ENCODE peak calls at places on chromosomes 6 and 20, in four cellular contexts. One of them, this sample, is unnamed.

GRCh38 chr20:21230686-21231085 is 72.4 kb upstream of the XRN2 start:
- DNase-seq in GM12878: no peak
- DNase-seq in K562: no peak
- DNase-seq in A549: no peak
- DNase-seq in this sample: no peak

GRCh38 chr6:143110996-143111395 is 50.3 kb downstream of the AIG1 start:
- DNase-seq in A549: no peak
- DNase-seq in K562: no peak
- DNase-seq in GM12878: no peak
- DNase-seq in this sample: no peak

GRCh38 chr6:108622601-108623335 is 62.1 kb downstream of the FOXO3 start:
- DNase-seq in GM12878: no peak
- DNase-seq in K562: no peak
- DNase-seq in A549: peak; percentile 10
- DNase-seq in this sample: no peak

GRCh38 chr6:46347669-46348068 is 143.6 kb downstream of the RCAN2 start:
- DNase-seq in GM12878: peak; percentile 4
- DNase-seq in A549: no peak
- DNase-seq in K562: no peak
- DNase-seq in this sample: no peak

GRCh38 chr20:62961799-62962198 is 9.3 kb downstream of the SLC17A9 start:
- DNase-seq in A549: no peak
- DNase-seq in GM12878: no peak
- DNase-seq in K562: no peak
- DNase-seq in this sample: no peak

GRCh38 chr6:137323860-137324259 is 104.7 kb upstream of the IFNGR1 start:
- DNase-seq in A549: peak; percentile 2
- DNase-seq in GM12878: no peak
- DNase-seq in K562: no peak
- DNase-seq in this sample: no peak

GRCh38 chr6:48027704-48028435 is 83.1 kb downstream of the PTCHD4 start:
- DNase-seq in A549: no peak
- DNase-seq in GM12878: no peak
- DNase-seq in K562: no peak
- DNase-seq in this sample: no peak

GRCh38 chr6:82712826-82713225 is 349.2 kb downstream of the TPBG start:
- DNase-seq in A549: no peak
- DNase-seq in GM12878: no peak
- DNase-seq in K562: peak; percentile 25
- DNase-seq in this sample: no peak

GRCh38 chr20:62623488-62624324 is 18.6 kb upstream of the SLCO4A1 start:
- DNase-seq in K562: peak; percentile 99
- DNase-seq in A549: peak; percentile 83
- DNase-seq in GM12878: peak; percentile 71
- DNase-seq in this sample: peak; percentile 98

GRCh38 chr6:163243083-163243482 is 171.4 kb upstream of the QKI start:
- DNase-seq in GM12878: no peak
- DNase-seq in A549: no peak
- DNase-seq in K562: no peak
- DNase-seq in this sample: no peak

GRCh38 chr6:72363844-72364740 is 257.8 kb upstream of the KCNQ5 start:
- DNase-seq in A549: peak; percentile 11
- DNase-seq in K562: no peak
- DNase-seq in GM12878: no peak
- DNase-seq in this sample: no peak
- TF ChIP-seq SMC3 in A549: no peak
- TF ChIP-seq SMC3 in K562: no peak
- TF ChIP-seq SMC3 in GM12878: no peak
- TF ChIP-seq SMC3 in this sample: no peak

DNA sequence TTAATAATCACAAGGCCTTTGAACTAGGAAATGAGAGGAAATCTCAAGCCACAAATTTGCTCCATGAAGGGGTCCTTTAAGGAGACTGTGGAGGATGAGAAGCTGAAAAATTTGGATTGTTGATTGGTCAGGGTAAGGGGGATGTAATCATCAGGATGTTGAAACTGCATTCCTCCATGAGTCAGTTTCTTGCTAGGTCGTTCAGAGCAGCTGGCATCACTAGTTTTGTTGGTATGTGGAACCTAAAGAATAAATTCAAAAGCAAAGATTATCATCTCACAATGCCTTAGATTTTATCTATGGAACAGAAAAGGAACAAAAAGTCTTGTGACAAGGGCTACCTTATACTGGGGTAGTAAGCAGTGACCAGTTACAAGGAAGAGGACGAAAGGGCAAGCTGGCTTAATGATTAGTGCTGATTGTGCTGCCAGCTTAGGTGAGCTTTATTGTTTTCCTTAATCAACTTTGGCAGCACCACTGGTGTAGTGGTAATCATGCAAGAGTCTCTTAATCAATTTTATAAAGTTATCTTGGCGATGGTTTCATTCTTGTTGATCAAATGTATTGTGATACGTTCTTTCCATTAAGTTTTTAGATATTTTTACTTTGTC is 36.6 kb downstream of the CRISP2 start:
- DNase-seq in K562: no peak
- DNase-seq in A549: peak; percentile 2
- DNase-seq in GM12878: no peak
- DNase-seq in this sample: no peak
- TF ChIP-seq POLR2AphosphoS2 in K562: no peak
- TF ChIP-seq POLR2AphosphoS2 in A549: no peak
- TF ChIP-seq POLR2AphosphoS2 in GM12878: no peak
- TF ChIP-seq POLR2AphosphoS2 in this sample: no peak

DNA sequence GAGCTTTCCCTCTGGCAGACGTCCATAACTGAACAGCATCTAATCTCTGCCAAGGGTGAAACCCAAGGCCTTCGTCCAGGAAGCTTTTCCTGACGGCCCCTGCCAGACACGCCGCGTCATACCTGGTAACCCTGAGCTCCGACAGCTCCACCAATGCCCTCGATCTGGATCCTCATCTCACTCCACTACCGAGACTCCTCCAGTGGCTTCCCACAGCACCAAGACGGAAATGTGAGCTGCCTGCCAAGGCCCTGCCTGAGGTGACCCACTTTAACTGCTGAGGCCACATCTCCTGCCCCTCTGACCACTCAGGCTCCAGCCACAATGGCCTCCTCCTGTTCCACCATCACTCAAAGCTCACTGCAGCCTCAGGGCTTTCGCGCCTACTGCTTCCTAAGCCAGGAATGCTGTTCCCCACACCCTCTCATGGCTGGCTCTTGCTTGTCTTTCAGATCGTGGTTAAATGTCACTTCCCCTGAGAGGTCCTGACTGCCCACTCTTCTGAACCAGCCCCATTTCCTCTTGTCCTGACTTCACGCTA is 143.2 kb downstream of the PREX1 start:
- DNase-seq in A549: no peak
- DNase-seq in K562: no peak
- DNase-seq in GM12878: no peak
- DNase-seq in this sample: no peak
- TF ChIP-seq SMC3 in A549: no peak
- TF ChIP-seq SMC3 in K562: no peak
- TF ChIP-seq SMC3 in GM12878: no peak
- TF ChIP-seq SMC3 in this sample: no peak

DNA sequence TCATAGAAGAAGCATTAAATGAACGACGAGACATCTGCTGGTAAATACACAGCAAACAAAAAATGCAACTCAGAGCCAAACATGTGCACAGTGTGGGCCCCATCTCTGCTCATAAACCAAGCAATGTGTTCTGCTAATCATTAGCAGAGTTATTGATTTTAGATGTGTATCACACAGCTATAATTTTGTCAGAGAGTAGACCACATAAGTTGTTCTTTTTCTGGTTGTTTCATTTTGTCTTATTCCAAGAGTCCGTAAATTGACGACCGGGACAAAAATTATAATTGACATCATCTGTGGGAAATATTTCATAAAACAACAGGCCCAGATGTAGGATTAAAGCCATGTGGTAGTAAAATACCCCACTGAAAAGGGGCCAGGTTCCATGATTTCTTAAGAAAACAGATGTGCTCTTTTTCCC is 423.6 kb downstream of the HAO1 start:
- DNase-seq in GM12878: no peak
- DNase-seq in K562: no peak
- DNase-seq in A549: no peak
- DNase-seq in this sample: no peak
- TF ChIP-seq POLR2AphosphoS2 in GM12878: no peak
- TF ChIP-seq POLR2AphosphoS2 in K562: no peak
- TF ChIP-seq POLR2AphosphoS2 in A549: no peak
- TF ChIP-seq POLR2AphosphoS2 in this sample: no peak

GRCh38 chr6:150418825-150419594 is 50.2 kb downstream of the IYD start:
- DNase-seq in K562: peak; percentile 73
- DNase-seq in A549: peak; percentile 58
- DNase-seq in GM12878: no peak
- DNase-seq in this sample: peak; percentile 21
- TF ChIP-seq SMC3 in K562: peak; percentile 46
- TF ChIP-seq SMC3 in A549: peak; percentile 59
- TF ChIP-seq SMC3 in GM12878: peak; percentile 67
- TF ChIP-seq SMC3 in this sample: peak; percentile 52

DNA sequence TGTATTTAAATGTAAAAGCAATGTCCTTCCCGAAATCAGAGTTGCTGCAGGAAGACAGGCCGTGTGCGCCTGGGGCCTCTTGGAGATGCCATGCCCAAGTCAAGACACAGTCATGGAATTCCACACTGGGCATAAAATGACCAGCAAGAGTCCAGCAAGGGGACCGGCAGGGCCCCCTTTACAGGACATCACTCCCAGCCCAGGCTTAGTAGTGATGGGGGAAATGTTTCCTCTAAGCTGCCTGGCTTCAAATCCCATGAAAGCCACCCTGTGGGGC is 1.9 kb upstream of the PPP1R3G start:
- DNase-seq in A549: no peak
- DNase-seq in GM12878: no peak
- DNase-seq in K562: no peak
- DNase-seq in this sample: no peak
- TF ChIP-seq POLR2AphosphoS2 in A549: no peak
- TF ChIP-seq POLR2AphosphoS2 in GM12878: no peak
- TF ChIP-seq POLR2AphosphoS2 in K562: no peak
- TF ChIP-seq POLR2AphosphoS2 in this sample: no peak

DNA sequence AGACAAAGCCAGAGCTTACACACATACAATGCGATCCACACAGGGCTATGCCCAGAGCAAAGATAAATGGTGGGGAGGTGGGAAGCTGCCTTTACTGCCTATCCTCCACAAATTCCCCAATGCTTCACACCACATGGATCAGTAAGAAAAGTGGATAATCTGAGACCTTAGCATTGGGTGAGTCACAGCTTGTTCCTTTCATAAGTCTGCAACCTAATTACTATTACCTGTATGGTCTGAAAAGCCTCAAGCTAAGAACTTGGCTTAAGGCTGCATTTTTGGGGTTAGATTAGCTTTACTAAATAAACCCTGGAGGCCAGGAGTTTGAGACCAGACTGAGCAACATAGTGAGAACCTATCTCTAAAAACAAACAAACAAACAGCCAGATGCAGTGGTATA is 66.0 kb upstream of the BTBD3 start:
- DNase-seq in A549: no peak
- DNase-seq in GM12878: no peak
- DNase-seq in K562: no peak
- DNase-seq in this sample: no peak
- TF ChIP-seq SMC3 in A549: no peak
- TF ChIP-seq SMC3 in GM12878: no peak
- TF ChIP-seq SMC3 in K562: no peak
- TF ChIP-seq SMC3 in this sample: no peak

DNA sequence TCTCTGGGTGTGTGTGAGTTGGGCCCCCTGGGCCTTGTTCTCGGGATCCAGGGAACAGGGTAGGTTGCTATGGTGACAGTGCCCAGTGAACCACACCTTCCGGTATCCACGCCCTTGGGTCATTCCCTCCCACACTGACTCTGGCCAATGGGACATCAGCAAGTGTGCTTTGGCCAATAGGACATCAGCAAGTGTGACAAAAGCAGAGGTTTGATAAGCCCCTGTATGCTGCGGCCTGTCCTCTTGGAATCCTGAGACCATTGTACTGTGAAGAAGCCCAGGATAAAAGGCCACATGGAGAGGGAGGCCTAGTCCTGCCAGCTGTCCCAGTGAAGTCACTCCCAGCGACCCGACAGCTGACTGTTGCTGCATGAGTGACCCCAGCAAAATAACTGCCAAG is 87.5 kb downstream of the CDH22 start:
- DNase-seq in K562: peak; percentile 57
- DNase-seq in A549: peak; percentile 41
- DNase-seq in GM12878: no peak
- DNase-seq in this sample: no peak
- TF ChIP-seq POLR2AphosphoS2 in K562: no peak
- TF ChIP-seq POLR2AphosphoS2 in A549: no peak
- TF ChIP-seq POLR2AphosphoS2 in GM12878: no peak
- TF ChIP-seq POLR2AphosphoS2 in this sample: no peak

DNA sequence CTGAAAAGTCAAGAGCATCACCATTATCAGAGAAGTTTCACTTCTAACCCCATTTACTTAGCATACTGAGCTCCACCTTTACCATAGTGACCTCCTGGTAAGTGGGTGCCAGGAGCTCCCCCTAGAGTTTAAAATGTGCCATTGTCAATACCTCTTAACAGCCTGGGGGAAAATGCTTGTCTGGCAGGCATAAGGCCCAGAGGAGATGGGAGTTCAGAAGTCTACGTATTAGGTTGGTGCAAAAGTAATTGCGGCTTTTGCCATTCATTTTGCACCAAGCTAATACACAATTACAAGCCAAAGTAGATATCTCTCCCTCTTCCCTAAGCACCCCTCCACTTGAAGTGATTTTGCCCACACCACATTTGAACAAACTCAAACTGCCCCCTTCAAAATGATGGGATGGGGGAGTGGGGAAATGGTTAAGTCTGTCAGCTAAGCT is 919.0 kb downstream of the KIF16B start:
- DNase-seq in A549: peak; percentile 55
- DNase-seq in GM12878: peak; percentile 43
- DNase-seq in K562: peak; percentile 11
- DNase-seq in this sample: peak; percentile 68
- TF ChIP-seq SMC3 in A549: no peak
- TF ChIP-seq SMC3 in GM12878: peak; percentile 74
- TF ChIP-seq SMC3 in K562: no peak
- TF ChIP-seq SMC3 in this sample: peak; percentile 66

GRCh38 chr20:9507544-9508239 is 6.7 kb upstream of the LAMP5 start:
- DNase-seq in K562: no peak
- DNase-seq in A549: no peak
- DNase-seq in GM12878: no peak
- DNase-seq in this sample: no peak
- TF ChIP-seq POLR2AphosphoS2 in K562: no peak
- TF ChIP-seq POLR2AphosphoS2 in A549: no peak
- TF ChIP-seq POLR2AphosphoS2 in GM12878: no peak
- TF ChIP-seq POLR2AphosphoS2 in this sample: no peak

This sample was measured in HepG2.